ENCODE peak calls at places on chromosomes 16 and 17, in ten cellular contexts. F is activated CD8-positive, alpha-beta memory T cell treated with anti-CD3 and anti-CD28 coated beads for 24 hours; H is fibroblast of pulmonary artery; I is PC-9; V is HEK293T; Z is lower leg skin; P is aorta; R is stimulated activated effector memory CD8-positive, alpha-beta T cell treated with anti-CD3 and anti-CD28 coated beads, Interleukin-12 subunit alpha, Interleukin-12 subunit beta, amount 100 ng/mL, for 72 hours; N is left lobe of liver; E is RWPE1. K is an unnamed sample.
A peak's percentile ranks its signal among the peaks of the same experiment; 100 is the strongest.

GRCh38 chr17:71970312-71970711 is 150.5 kb upstream of the SOX9 start:
- DNase-seq in F (no peak), H (no peak), I (peak; percentile 45), V (no peak), Z (no peak), P (no peak), R (no peak), N (no peak), E (peak; percentile 68), K (peak; percentile 78)

GRCh38 chr17:69325518-69326301 is 1.2 kb downstream of the ABCA5 start:
- DNase-seq in F (no peak), H (no peak), I (no peak), V (no peak), Z (no peak), P (no peak), R (no peak), N (peak; percentile 66), E (peak; percentile 34), K (no peak)

GRCh38 chr16:64181526-64181925 is 940.3 kb downstream of the CDH11 start:
- DNase-seq in F (no peak), H (no peak), I (no peak), V (no peak), Z (no peak), P (no peak), R (no peak), N (no peak), E (no peak), K (no peak)

GRCh38 chr17:43874293-43874692 is 27.3 kb downstream of the CD300LG start:
- DNase-seq in F (no peak), H (no peak), I (no peak), V (no peak), Z (no peak), P (no peak), R (no peak), N (no peak), E (no peak), K (no peak)

GRCh38 chr17:66930933-66931332 is 33.6 kb upstream of the CACNG4 start:
- DNase-seq in F (no peak), H (no peak), I (peak; percentile 41), V (peak; percentile 56), Z (no peak), P (no peak), R (no peak), N (no peak), E (peak; percentile 57), K (no peak)

GRCh38 chr17:46099865-46100264 is 93.4 kb downstream of the KANSL1 start:
- DNase-seq in F (no peak), H (no peak), I (no peak), V (no peak), Z (no peak), P (no peak), R (no peak), N (no peak), E (no peak), K (no peak)

GRCh38 chr17:68777243-68777855 is 176.2 kb upstream of the FAM20A start:
- DNase-seq in F (no peak), H (peak; percentile 90), I (peak; percentile 39), V (peak; percentile 58), Z (peak; percentile 81), P (peak; percentile 47), R (peak; percentile 48), N (peak; percentile 68), E (peak; percentile 40), K (no peak)

GRCh38 chr17:41048441-41048840 is 1.3 kb upstream of the KRTAP2-1 start:
- DNase-seq in F (no peak), H (no peak), I (peak; percentile 41), V (no peak), Z (no peak), P (no peak), R (no peak), N (no peak), E (peak; percentile 32), K (no peak)

GRCh38 chr16:88810166-88810867 is 1.4 kb downstream of the APRT start:
- DNase-seq in F (peak; percentile 81), H (no peak), I (peak; percentile 40), V (no peak), Z (no peak), P (no peak), R (peak; percentile 71), N (no peak), E (peak; percentile 19), K (no peak)

GRCh38 chr16:57686577-57686976 is 8.0 kb upstream of the DRC7 start:
- DNase-seq in F (no peak), H (no peak), I (no peak), V (no peak), Z (no peak), P (peak; percentile 6), R (no peak), N (no peak), E (no peak), K (no peak)

GRCh38 chr17:57305918-57306317 is 49.6 kb downstream of the MSI2 start:
- DNase-seq in F (no peak), H (no peak), I (no peak), V (no peak), Z (no peak), P (no peak), R (no peak), N (no peak), E (no peak), K (no peak)

GRCh38 chr17:37037590-37038155 is 88.9 kb downstream of the AATF start:
- DNase-seq in F (no peak), H (no peak), I (no peak), V (no peak), Z (no peak), P (no peak), R (no peak), N (no peak), E (no peak), K (no peak)

GRCh38 chr16:85227262-85227923 is 115.1 kb upstream of the CIBAR2 start:
- DNase-seq in F (no peak), H (no peak), I (no peak), V (no peak), Z (no peak), P (no peak), R (no peak), N (no peak), E (no peak), K (peak; percentile 73)

GRCh38 chr17:55818451-55819375 is 67.9 kb downstream of the PCTP start:
- DNase-seq in F (no peak), H (no peak), I (no peak), V (no peak), Z (no peak), P (no peak), R (no peak), N (no peak), E (no peak), K (no peak)

GRCh38 chr17:3835410-3836229 is 10.4 kb downstream of the NCBP3 start:
- DNase-seq in F (no peak), H (no peak), I (peak; percentile 42), V (no peak), Z (no peak), P (no peak), R (no peak), N (no peak), E (no peak), K (no peak)

GRCh38 chr17:58960068-58960467 is 146.6 kb downstream of the TRIM37 start:
- DNase-seq in F (no peak), H (peak; percentile 62), I (peak; percentile 33), V (peak; percentile 19), Z (no peak), P (no peak), R (no peak), N (no peak), E (peak; percentile 53), K (peak; percentile 52)

GRCh38 chr16:83138976-83139690 is 512.4 kb downstream of the CDH13 start:
- DNase-seq in F (no peak), H (no peak), I (no peak), V (no peak), Z (no peak), P (no peak), R (no peak), N (no peak), E (no peak), K (no peak)

GRCh38 chr17:2174048-2174447 is 119.1 kb downstream of the HIC1 start:
- DNase-seq in F (no peak), H (peak; percentile 63), I (no peak), V (no peak), Z (no peak), P (no peak), R (no peak), N (no peak), E (no peak), K (no peak)

K was measured in kidney epithelial cell.